ENCODE peak calls at places on chromosomes 11 and 22, in ten cellular contexts. E, S, M, N, K, T, C, G, X and Q are unnamed samples.

GRCh38 chr11:18243783-18244362 is 4.6 kb downstream of the SAA2 start:
- DNase-seq in M (peak), E (peak), S (peak), N (peak), G (no peak), K (peak), X (peak), C (no peak), T (no peak), Q (no peak)

GRCh38 chr11:130553306-130553705 is 104.9 kb downstream of the ADAMTS15 start:
- DNase-seq in T (no peak), E (no peak), X (no peak), C (no peak), G (no peak), K (no peak), M (no peak), S (no peak), N (no peak), Q (no peak)

GRCh38 chr22:44819966-44820631 is 67.7 kb downstream of the ARHGAP8 start:
- DNase-seq in M (no peak), T (peak), N (no peak), C (no peak), E (no peak), S (no peak), G (no peak), K (no peak), X (no peak), Q (peak)

GRCh38 chr11:77092382-77092781 is 10.3 kb upstream of the OMP start:
- DNase-seq in C (no peak), G (peak), X (no peak), M (no peak), S (no peak), K (no peak), E (no peak), T (peak), N (no peak), Q (peak)

GRCh38 chr22:21779444-21779843 is 43.9 kb upstream of the YPEL1 start:
- DNase-seq in X (no peak), N (no peak), K (no peak), S (no peak), E (no peak), G (no peak), C (no peak), T (no peak), M (no peak), Q (no peak)

GRCh38 chr11:91093141-91093540 is 870.3 kb upstream of the CHORDC1 start:
- DNase-seq in T (no peak), X (no peak), C (no peak), G (no peak), N (no peak), E (no peak), M (no peak), S (no peak), K (no peak), Q (no peak)

GRCh38 chr11:125207866-125208425 is 43.4 kb downstream of the PKNOX2 start:
- DNase-seq in K (no peak), X (no peak), C (no peak), T (no peak), E (no peak), S (no peak), G (no peak), M (no peak), N (no peak), Q (peak)

GRCh38 chr11:44833869-44834452 is 107.2 kb downstream of the TSPAN18 start:
- DNase-seq in T (no peak), M (no peak), X (no peak), N (no peak), G (no peak), E (no peak), C (no peak), S (no peak), K (no peak), Q (no peak)

GRCh38 chr11:58562375-58562800 is 13.3 kb downstream of the LPXN start:
- DNase-seq in M (no peak), C (no peak), S (no peak), K (no peak), G (no peak), N (no peak), X (no peak), E (no peak), T (no peak), Q (no peak)

GRCh38 chr11:69310351-69310750 is 16.4 kb downstream of the MYEOV start:
- DNase-seq in M (no peak), S (no peak), X (no peak), C (no peak), G (peak), K (no peak), E (no peak), T (no peak), N (no peak), Q (peak)

GRCh38 chr11:115151010-115151409 is 353.2 kb downstream of the CADM1 start:
- DNase-seq in C (no peak), K (no peak), T (no peak), N (no peak), S (no peak), M (no peak), G (no peak), E (no peak), X (no peak), Q (no peak)

GRCh38 chr22:16915711-16916110 is 90.5 kb upstream of the XKR3 start:
- DNase-seq in C (no peak), E (no peak), S (no peak), N (no peak), X (no peak), K (no peak), T (no peak), G (no peak), M (no peak), Q (no peak)

GRCh38 chr22:45216133-45217003 is 24.3 kb downstream of the KIAA0930 start:
- DNase-seq in E (no peak), C (no peak), G (peak), N (no peak), T (peak), S (no peak), K (no peak), X (no peak), M (no peak), Q (no peak)

GRCh38 chr11:115627666-115628460 is 123.6 kb upstream of the CADM1 start:
- DNase-seq in T (no peak), X (no peak), G (no peak), E (no peak), M (no peak), N (no peak), K (no peak), C (no peak), S (no peak), Q (no peak)

GRCh38 chr22:19046719-19047609 is 75.2 kb downstream of the DGCR2 start:
- DNase-seq in S (no peak), M (no peak), K (no peak), N (no peak), C (no peak), G (peak), E (no peak), X (no peak), T (peak), Q (no peak)

DNA sequence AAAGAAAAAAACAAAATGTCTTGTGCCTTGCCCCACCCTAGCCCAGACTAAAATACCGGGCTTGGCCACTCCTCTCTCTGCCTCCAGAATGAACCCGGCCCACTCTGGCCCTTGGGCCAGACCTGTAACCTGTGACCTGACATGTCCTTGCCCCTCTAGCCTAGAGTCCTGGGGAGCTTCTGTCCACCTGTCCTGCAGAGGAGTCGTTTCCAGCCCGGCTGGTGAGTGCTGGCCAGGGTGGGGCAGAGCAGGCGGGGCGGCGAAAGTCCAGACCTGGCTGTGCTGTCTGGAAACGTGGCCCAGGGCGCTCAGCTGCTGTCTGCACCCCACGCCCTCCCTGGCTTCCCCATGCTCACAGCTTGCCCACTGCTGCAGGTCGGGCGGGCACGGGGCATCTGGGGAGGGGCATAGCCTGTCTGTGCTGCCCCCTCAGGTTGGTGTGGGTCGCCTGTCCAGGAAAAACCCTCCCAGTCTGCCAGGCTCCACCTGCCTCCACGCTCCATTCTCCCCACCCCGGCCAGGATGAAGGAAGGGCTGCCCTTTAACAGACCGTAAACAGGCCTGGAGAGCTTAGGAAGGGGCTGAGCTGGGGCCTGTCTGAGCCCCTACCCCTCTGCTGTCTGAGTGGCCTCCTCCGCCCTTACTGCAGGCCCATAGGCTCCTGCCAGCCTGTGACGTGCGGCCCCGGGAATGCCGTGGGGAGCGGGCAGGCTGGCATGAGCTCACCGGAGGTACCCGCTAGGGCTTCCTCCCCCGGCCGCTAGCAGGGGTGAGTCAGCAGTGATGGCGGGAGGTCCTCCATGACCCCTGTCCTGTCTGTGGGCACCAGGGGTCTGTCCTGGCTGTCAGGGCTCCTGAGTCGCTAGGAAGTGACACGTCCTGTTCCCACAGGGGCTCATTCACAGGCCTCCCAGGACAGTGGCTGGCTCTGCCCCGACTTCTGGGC is 1.9 kb downstream of the CD151 start:
- DNase-seq in T (peak), G (peak), X (peak), K (peak), E (peak), M (peak), N (no peak), C (peak), S (no peak), Q (peak)
- TF ChIP-seq POLR2A in T (no peak), G (no peak), X (no peak), K (peak), E (peak), M (no peak), N (no peak), C (no peak), S (no peak), Q (peak)

DNA sequence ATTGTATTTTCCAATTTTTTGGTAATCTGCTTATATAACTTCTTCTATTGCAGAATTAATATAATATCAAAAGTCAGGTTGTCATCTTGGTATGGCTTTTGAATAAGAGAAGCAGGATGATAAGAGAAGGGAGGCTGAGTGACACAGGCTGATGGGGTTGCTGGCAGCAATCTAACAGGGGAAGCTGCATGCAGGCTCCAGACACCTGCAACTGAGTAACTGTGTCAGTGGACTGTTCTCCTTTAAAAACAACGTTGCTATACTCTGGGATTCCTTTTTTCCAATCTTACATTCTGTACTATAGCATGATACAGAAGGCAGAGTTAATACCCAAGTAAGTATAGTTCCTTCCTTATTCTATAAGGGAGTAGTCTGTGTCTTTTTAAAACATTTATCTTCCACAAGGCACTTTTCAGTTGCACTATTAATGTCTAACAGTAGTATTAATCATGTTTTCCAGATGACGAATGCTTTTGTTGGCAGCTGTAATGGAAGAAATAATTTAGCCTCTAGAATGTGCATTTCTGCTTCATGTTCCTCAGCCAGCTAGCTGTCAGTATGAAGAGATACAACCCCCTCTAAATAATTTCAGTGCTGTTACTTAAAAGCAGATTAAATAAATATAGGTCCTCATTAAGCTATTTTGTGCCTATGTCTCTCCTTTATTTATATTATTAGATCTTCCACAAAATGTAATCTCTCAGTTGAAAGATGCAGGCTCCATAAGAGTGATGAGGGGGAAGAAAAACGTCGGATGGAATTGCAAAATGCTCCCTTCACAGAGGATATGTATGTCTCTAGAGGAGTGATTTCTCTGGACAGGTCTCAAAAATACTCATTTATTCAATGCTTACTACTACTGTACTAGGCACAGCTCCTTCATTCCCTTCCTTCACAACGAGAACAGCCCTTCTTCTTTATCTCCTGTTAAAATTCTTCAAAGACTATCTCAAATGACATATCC is 50.8 kb downstream of the ATG16L2 start:
- DNase-seq in E (no peak), S (no peak), C (no peak), X (no peak), T (no peak), M (no peak), N (no peak), G (no peak), K (no peak), Q (no peak)
- TF ChIP-seq POLR2A in E (no peak), S (no peak), C (no peak), X (no peak), T (no peak), M (no peak), N (no peak), G (no peak), K (no peak), Q (no peak)

GRCh38 chr11:12162652-12163051 is 52.3 kb downstream of the MICAL2 start:
- DNase-seq in G (no peak), T (no peak), S (no peak), C (no peak), N (no peak), K (no peak), X (no peak), M (no peak), E (no peak), Q (no peak)

GRCh38 chr11:12166299-12167092 is 56.1 kb downstream of the MICAL2 start:
- DNase-seq in G (no peak), N (no peak), E (no peak), X (no peak), C (no peak), S (no peak), T (no peak), K (no peak), M (no peak), Q (no peak)

GRCh38 chr11:12165237-12165875 is 55.0 kb downstream of the MICAL2 start:
- DNase-seq in N (no peak), K (no peak), T (no peak), E (no peak), C (no peak), X (no peak), M (no peak), G (no peak), S (no peak), Q (no peak)

GRCh38 chr11:12163181-12163841 is 52.9 kb downstream of the MICAL2 start:
- DNase-seq in K (peak), M (no peak), N (no peak), X (no peak), S (no peak), T (no peak), E (no peak), G (no peak), C (no peak), Q (peak)

GRCh38 chr11:12164061-12165014 is 53.9 kb downstream of the MICAL2 start:
- DNase-seq in X (peak), N (no peak), M (no peak), K (peak), C (no peak), E (no peak), S (no peak), T (no peak), G (no peak), Q (peak)
- TF ChIP-seq POLR2A in X (no peak), N (no peak), M (no peak), K (peak), C (no peak), E (no peak), S (no peak), T (no peak), G (no peak), Q (no peak)

DNA sequence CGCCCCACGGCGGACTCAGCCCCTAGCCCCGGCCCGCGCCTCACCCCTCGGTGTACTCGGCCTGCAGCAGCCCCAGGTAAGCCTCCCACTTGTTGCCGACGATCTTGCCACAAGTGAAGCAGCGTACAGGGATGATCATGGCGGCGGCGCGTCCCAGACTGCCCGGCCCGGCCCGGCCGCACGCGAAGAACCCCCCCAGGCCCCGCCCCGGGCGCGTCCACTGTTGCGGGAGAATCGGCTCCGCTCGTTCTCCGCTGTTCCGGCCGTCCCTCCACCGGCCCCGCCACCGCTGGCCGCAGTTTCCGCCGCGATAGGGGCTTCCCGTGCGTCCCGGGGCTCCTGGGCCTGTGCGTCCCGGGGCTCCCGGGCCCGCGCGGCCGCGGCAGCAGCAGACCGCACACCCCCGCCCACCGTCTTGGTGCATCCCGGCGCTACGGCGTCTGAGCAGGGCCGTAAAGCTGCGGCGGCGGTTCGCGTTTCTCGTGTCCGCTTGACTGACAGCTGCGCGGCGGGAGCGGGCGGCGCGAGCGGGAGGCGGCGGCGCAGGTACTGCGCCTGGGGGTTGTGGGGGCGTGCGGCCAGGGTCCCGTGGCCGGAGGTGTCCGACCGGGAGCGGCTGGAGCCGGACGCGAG is at the start of the genes POLR2L and TSPAN4:
- DNase-seq in M (peak), T (peak), S (no peak), N (peak), X (peak), K (peak), E (peak), G (peak), C (peak), Q (peak)
- TF ChIP-seq POLR2A in M (peak), T (peak), S (no peak), N (peak), X (peak), K (peak), E (no peak), G (peak), C (peak), Q (peak)

DNA sequence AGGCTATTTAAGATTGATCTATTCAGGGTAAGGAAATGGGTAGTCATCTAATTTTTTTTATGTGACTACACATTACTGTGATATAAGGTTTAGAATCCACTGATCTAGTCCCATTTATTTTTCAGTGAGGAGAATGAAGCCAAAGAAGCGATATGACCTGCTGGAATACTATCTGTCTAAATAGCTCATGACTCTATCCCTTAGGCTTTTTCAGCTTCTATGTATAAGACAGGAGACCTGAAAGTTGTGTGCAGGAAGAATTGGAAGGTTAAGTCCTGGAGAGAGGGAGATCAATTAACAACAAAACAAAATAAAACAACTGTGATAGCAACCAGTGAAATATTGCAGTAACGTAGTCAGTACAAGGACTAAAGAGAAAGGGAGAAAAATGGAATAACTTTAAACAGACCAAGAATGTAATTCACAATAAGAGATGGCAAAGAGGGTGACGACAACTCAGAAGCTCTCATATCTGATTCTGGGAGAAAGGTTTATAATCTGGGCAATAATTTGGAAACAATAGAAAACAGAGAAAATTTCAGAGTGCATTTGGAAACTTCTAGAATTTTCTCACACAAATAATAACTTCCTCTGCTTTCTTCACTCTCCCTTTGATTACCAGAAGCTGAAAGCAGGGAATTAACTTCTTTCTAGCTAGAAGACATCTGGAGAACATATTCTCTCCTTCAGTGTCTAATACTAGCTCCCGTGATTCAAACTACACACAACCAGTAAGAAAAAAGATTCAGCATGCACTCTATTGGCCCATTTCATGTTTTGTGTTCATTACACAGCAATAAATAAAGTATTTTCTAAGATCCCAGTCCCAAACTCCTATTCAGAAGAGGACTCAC is 19.2 kb upstream of the CASP12 start:
- DNase-seq in C (no peak), T (no peak), G (no peak), K (no peak), S (no peak), M (no peak), N (no peak), E (no peak), X (no peak), Q (no peak)
- TF ChIP-seq POLR2A in C (no peak), T (no peak), G (no peak), K (peak), S (no peak), M (no peak), N (no peak), E (no peak), X (no peak), Q (no peak)

DNA sequence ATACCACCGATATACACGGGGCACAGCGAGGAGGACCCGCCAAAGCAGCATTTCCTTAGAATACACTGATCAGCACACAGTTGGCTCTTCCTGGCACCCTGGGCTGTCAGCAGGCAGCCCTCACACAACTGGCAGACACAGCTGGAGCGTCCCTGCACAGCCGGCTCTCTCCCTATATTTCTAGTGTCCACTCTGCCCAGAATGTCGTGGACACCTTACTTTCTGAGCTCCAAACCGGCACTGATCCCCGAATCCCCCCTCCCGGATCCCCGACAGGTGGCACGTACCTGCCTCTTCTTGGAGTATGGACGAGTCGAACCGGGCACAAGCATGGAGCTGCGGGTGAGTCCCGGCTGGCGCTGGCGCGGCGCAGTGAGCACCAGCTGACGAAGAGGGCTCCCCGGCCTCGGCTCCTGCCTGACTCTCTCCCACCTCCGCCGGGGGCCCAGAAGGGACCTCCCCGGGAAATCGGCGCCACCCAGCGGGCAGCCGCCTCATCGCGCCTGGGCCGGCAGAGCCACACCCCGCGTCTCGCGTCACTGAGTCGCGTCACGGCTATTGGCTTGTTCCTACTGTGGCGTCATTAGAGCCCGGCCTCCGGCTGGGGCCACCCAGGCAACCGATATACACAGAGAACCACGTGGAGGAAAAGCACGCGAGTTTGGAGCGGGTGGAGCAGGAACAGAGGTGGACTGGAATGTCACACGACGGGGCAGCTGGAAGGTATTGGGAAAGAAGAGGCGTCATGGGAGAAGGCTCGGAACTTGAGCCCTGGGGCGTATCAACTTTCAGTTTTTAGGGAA is at the start of gene USP2:
- DNase-seq in N (peak), T (peak), M (peak), C (peak), E (peak), X (peak), K (peak), S (no peak), G (peak), Q (peak)
- TF ChIP-seq POLR2A in N (peak), T (no peak), M (no peak), C (no peak), E (peak), X (no peak), K (no peak), S (no peak), G (peak), Q (peak)

GRCh38 chr11:72041364-72042058 is 38.8 kb downstream of the NUMA1 start:
- DNase-seq in N (no peak), G (peak), E (peak), X (peak), C (peak), S (no peak), T (peak), M (peak), K (peak), Q (peak)
- TF ChIP-seq POLR2A in N (no peak), G (peak), E (no peak), X (no peak), C (no peak), S (peak), T (peak), M (peak), K (peak), Q (peak)